ENCODE peak calls at places on chromosomes 11 and 22, in seven cellular contexts. X is IMR-90, N is H1, Y is trophoblast cell, S is mesendoderm, A is H9, U is mesenchymal stem cell. B is an unnamed sample.

GRCh38 chr11:66415423-66415822 is 5.4 kb upstream of the NPAS4 start:
- DNase-seq in X (no peak), S (no peak), N (no peak), A (no peak), Y (no peak), U (no peak), B (no peak)

GRCh38 chr11:41872458-41872857 is 413.0 kb upstream of the LRRC4C start:
- DNase-seq in Y (no peak), S (peak), U (no peak), X (no peak), N (no peak), A (no peak), B (no peak)

GRCh38 chr22:30457964-30458363 is 13.9 kb downstream of the SEC14L3 start:
- DNase-seq in X (peak), S (no peak), A (no peak), U (no peak), N (no peak), Y (no peak), B (no peak)

GRCh38 chr11:108559904-108560303 is 33.7 kb downstream of the EXPH5 start:
- DNase-seq in Y (no peak), U (peak), N (no peak), S (no peak), X (peak), A (no peak), B (no peak)

GRCh38 chr11:71914127-71914526 is 14.3 kb downstream of the XNDC1N start:
- DNase-seq in Y (no peak), N (no peak), X (peak), U (no peak), A (no peak), S (no peak), B (no peak)

GRCh38 chr22:19052941-19053551 is 69.2 kb downstream of the DGCR2 start:
- DNase-seq in X (no peak), U (no peak), N (no peak), Y (no peak), S (no peak), A (no peak), B (no peak)

GRCh38 chr11:64729851-64730382 is 6.9 kb upstream of the NRXN2 start:
- DNase-seq in X (no peak), U (peak), N (no peak), Y (no peak), S (peak), A (peak), B (no peak)

GRCh38 chr11:116563028-116563712 is 209.6 kb downstream of the BUD13 start:
- DNase-seq in N (no peak), S (no peak), X (peak), Y (no peak), A (no peak), U (peak), B (no peak)

GRCh38 chr11:74196781-74197486 is 25.8 kb downstream of the PPME1 start:
- DNase-seq in X (no peak), Y (peak), A (no peak), U (peak), S (peak), N (no peak), B (no peak)

GRCh38 chr11:2576116-2576515 is 123.7 kb downstream of the KCNQ1OT1 start:
- DNase-seq in A (peak), Y (no peak), N (no peak), S (no peak), U (no peak), X (no peak), B (no peak)

DNA sequence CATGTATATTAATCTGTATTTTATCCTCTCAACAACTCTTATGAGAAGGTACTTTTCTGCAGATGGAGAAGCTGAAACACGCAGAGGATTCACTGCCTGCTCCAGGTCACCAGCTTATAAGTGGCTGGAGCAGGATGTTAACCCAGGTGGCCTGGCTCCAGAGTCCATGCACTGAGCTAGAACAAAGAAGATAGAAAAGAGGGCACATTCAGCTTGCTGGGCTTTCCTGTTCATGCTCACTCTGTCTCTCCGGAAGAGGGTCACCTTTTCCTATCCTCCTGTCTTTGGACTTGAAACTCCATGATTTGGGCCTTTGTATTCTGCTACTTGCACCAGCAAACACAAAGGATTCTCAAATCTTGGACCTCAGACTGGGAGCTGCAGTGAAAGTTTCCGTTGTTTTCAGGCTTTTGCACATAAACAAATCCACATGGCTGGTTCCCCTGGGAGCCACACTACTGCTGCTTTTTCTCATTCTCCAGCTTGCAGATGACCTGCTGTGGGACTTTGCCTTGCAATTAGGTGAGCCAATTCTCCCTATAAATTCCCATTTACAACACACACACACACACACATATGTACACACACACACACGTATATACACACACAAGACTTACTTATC is 117.3 kb upstream of the GRK3 start:
- DNase-seq in Y (no peak), X (no peak), S (no peak), A (no peak), N (no peak), U (no peak), B (no peak)
- H3K4ac ChIP-seq in Y (no peak), X (no peak), S (no peak), A (no peak), N (no peak), U (no peak), B (no peak)

DNA sequence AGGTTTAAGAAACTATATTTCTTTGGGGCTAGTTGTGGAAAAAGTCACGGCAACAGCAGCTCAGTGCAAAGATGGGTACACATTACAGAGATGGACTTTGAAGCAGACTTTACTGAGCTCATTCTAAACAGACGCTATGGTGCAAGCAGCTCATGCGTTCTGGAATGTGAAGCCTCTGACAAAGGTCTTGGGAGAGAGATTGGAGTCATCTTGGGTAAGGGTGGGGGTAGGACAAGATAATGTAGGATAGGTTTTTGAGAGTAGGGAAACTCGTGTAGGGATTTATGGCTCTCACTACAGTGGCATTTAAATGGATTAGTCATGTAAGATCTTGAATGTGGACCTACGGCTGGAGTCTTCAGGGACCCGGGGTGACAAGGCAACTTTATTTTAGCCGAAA is 36.2 kb upstream of the CLMP start:
- DNase-seq in U (peak), S (peak), X (peak), A (no peak), Y (no peak), N (no peak), B (no peak)
- H3K4ac ChIP-seq in U (no peak), S (no peak), X (peak), A (no peak), Y (no peak), N (no peak), B (no peak)

DNA sequence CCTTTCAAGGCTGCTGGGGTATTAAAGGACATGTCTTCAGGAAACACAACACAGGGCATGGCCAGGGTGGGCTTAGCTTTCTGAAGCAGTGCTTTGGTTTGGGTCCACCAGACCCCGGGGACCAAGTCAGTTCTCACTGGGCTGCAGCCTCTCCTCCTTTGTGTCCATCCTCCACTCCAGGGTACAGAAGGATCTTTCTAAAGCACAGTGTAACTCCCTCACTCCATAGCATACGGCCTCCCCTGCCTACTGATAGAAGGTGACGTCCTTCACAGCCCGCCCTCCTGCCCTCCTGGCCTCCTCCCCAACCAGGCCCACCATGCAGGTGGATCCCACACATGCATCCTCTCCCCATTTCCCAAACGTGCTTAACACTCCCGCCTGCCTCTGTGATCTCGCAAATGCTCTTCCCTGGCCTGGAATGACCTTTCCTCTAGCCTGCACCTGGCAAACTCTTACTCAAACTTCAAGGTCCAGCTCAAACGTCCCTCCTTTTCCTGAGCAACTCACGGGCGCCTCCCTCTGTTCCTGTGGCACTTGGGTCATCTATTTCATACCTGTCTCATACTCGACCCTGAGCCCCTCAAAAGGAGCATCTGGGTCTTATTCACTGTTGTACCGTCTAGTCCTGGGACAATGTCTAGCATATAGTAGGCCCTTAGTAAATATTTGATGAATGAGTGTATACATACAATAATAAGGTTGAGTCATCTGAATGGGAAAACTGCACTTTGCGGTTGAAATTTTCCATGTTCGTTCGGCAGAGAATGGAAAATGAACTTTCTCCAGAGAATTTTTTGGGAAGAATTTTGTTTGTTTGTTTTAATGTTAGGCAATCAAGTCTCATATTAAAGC is 187.7 kb downstream of the EFCAB6 start:
- DNase-seq in A (no peak), X (no peak), N (no peak), U (no peak), Y (no peak), S (no peak), B (no peak)
- H3K4ac ChIP-seq in A (no peak), X (no peak), N (no peak), U (no peak), Y (no peak), S (no peak), B (no peak)

DNA sequence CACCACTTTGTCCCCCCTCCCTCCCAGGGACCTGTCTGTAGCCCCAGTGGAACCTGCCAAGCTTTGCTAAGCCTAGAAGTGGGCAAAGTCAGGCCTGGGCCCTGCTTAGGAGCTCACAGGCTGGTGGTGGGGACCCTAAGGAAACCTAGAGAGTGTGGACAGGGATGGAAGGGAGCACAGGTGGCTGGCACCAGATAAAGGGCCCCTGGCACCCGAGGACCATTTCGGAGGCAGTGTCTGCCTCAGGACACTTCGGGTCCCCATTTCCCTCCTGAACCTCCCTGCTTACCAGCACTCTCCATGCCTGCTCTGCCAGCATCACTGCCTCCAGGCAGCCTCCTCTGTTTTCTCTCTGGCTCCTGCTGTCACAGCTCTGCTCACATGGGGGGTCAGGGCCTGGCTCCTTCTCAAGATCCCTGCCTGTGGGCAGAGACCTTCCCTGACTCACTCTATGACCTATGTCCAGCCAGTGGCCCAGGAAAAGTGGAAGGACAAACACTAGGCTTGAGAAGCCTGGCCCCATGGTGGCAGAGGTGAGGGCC is 13.6 kb upstream of the OMP start:
- DNase-seq in S (no peak), X (no peak), N (no peak), U (no peak), A (no peak), Y (no peak), B (no peak)
- H3K4ac ChIP-seq in S (no peak), X (no peak), N (no peak), U (no peak), A (no peak), Y (no peak), B (no peak)

DNA sequence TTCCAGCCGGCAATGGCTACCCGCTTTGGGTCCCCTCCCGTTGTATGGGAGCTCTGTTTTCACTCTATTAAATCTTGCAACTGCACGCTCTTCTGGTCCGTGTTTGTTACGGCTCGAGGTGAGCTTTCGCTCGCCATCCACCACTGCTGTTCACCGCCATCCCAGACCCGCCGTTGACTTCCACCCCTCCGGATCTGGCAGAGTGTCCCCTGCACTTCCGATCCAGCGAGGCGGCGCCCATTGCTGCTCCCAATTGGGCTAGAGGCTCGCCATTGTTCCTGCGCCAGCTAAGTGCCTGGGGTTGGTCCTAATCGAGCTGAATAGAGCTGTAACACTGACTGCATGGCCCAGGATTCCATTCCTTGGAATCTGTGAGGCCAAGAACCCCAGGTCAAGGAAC is 359.9 kb downstream of the CTTN start:
- DNase-seq in A (no peak), Y (no peak), S (no peak), U (no peak), X (no peak), N (no peak), B (no peak)
- H3K4ac ChIP-seq in A (no peak), Y (no peak), S (no peak), U (no peak), X (no peak), N (no peak), B (no peak)

GRCh38 chr11:44502506-44502905 is 63.0 kb upstream of the CD82 start:
- DNase-seq in N (no peak), A (no peak), S (no peak), U (no peak), X (no peak), Y (no peak), B (no peak)
- H3K4ac ChIP-seq in N (no peak), A (no peak), S (no peak), U (no peak), X (no peak), Y (no peak), B (no peak)

GRCh38 chr11:131588057-131588456 is 217.6 kb downstream of the NTM start:
- DNase-seq in S (no peak), X (no peak), N (no peak), U (no peak), A (no peak), Y (no peak), B (no peak)
- H3K4ac ChIP-seq in S (no peak), X (no peak), N (no peak), U (no peak), A (no peak), Y (no peak), B (no peak)